ENCODE peak calls at places on chromosomes 5 and 9, in four cellular contexts. R is pancreas, A is right atrium auricular region, O is upper lobe of right lung. Y is an unnamed sample.

GRCh38 chr9:126844085-126844484 is 16.4 kb upstream of the ZBTB34 start:
- DNase-seq in R (no peak), A (no peak), O (no peak), Y (no peak)

GRCh38 chr5:72036951-72037350 is 70.3 kb upstream of the MAP1B start:
- DNase-seq in R (no peak), A (no peak), O (no peak), Y (peak)

GRCh38 chr5:166772770-166773169 is 1518.7 kb upstream of the WWC1 start:
- DNase-seq in R (no peak), A (no peak), O (no peak), Y (no peak)

GRCh38 chr5:173964491-173964890 is 24.5 kb upstream of the C5orf47 start:
- DNase-seq in R (no peak), A (no peak), O (no peak), Y (no peak)

GRCh38 chr5:35938518-35939227 is at the start of gene CAPSL:
- DNase-seq in R (peak), A (no peak), O (no peak), Y (peak)

GRCh38 chr5:40518511-40518917 is 161.2 kb upstream of the PTGER4 start:
- DNase-seq in R (peak), A (no peak), O (no peak), Y (peak)

GRCh38 chr5:179624841-179625271 is 1.4 kb upstream of the HNRNPH1 start:
- DNase-seq in R (no peak), A (no peak), O (peak), Y (no peak)

GRCh38 chr9:108534741-108535140 is 321.0 kb downstream of the ACTL7B start:
- DNase-seq in R (no peak), A (no peak), O (no peak), Y (peak)

GRCh38 chr5:170691623-170692022 is 91.9 kb upstream of the GABRP start:
- DNase-seq in R (no peak), A (no peak), O (no peak), Y (no peak)

GRCh38 chr5:76809141-76809540 is 9.7 kb upstream of the F2RL1 start:
- DNase-seq in R (no peak), A (no peak), O (peak), Y (no peak)

GRCh38 chr9:36161187-36161586 is 8.0 kb upstream of the CCIN start:
- DNase-seq in R (no peak), A (no peak), O (no peak), Y (no peak)

GRCh38 chr9:83598487-83598886 is 24.5 kb upstream of the IDNK start:
- DNase-seq in R (no peak), A (no peak), O (no peak), Y (no peak)

GRCh38 chr9:109329274-109330258 is 8.7 kb upstream of the EPB41L4B start:
- DNase-seq in R (peak), A (peak), O (peak), Y (peak)

GRCh38 chr9:73151653-73152382 is at the start of gene ANXA1:
- DNase-seq in R (no peak), A (no peak), O (no peak), Y (peak)

GRCh38 chr9:21556581-21557427 is 74.7 kb upstream of the IFNE start:
- DNase-seq in R (no peak), A (no peak), O (no peak), Y (no peak)

GRCh38 chr9:79129865-79130480 is 441.8 kb upstream of the TLE4 start:
- DNase-seq in R (peak), A (no peak), O (no peak), Y (no peak)

GRCh38 chr5:64506567-64507321 is 929 bp downstream of the RGS7BP start:
- DNase-seq in R (no peak), A (no peak), O (no peak), Y (no peak)

GRCh38 chr5:32712463-32713395 is 1.6 kb downstream of the NPR3 start:
- DNase-seq in R (no peak), A (no peak), O (no peak), Y (no peak)

GRCh38 chr5:140424135-140424534 is 22.5 kb downstream of the ANKHD1 start:
- DNase-seq in R (no peak), A (no peak), O (no peak), Y (no peak)

GRCh38 chr5:157113007-157113406 is 4.2 kb upstream of the HAVCR2 start:
- DNase-seq in R (no peak), A (no peak), O (no peak), Y (no peak)

GRCh38 chr5:76391014-76391413 is 12.1 kb upstream of the IQGAP2 start:
- DNase-seq in R (no peak), A (no peak), O (no peak), Y (no peak)

GRCh38 chr5:43315697-43316096 is 2.5 kb upstream of the HMGCS1 start:
- DNase-seq in R (no peak), A (no peak), O (no peak), Y (no peak)

GRCh38 chr9:81646337-81646736 is 43.0 kb downstream of the TLE1 start:
- DNase-seq in R (no peak), A (no peak), O (no peak), Y (no peak)

GRCh38 chr9:6218099-6218502 is 2.5 kb downstream of the IL33 start:
- DNase-seq in R (no peak), A (no peak), O (no peak), Y (no peak)

GRCh38 chr9:120117081-120117480 is 462.9 kb downstream of the CDK5RAP2 start:
- DNase-seq in R (no peak), A (no peak), O (no peak), Y (no peak)

GRCh38 chr9:34612788-34613390 is 992 bp upstream of the RPP25L start:
- DNase-seq in R (peak), A (peak), O (peak), Y (no peak)

GRCh38 chr5:148477429-148477828 is 93.7 kb downstream of the FBXO38 start:
- DNase-seq in R (no peak), A (no peak), O (no peak), Y (no peak)

GRCh38 chr9:120926397-120926928 is at the start of gene TRAF1:
- DNase-seq in R (no peak), A (no peak), O (no peak), Y (no peak)

GRCh38 chr9:122119166-122119521 is 26.0 kb upstream of the TTLL11 start:
- DNase-seq in R (no peak), A (no peak), O (no peak), Y (no peak)

GRCh38 chr5:157918811-157919742 is 60.1 kb upstream of the CLINT1 start:
- DNase-seq in R (no peak), A (no peak), O (peak), Y (no peak)

GRCh38 chr5:13865317-13865716 is 79.2 kb downstream of the DNAH5 start:
- DNase-seq in R (no peak), A (no peak), O (no peak), Y (no peak)

GRCh38 chr5:51573835-51574234 is 190.6 kb downstream of the ISL1 start:
- DNase-seq in R (no peak), A (no peak), O (no peak), Y (no peak)
- H3K27ac ChIP-seq in R (no peak), A (no peak), O (no peak), Y (no peak)

GRCh38 chr5:59275170-59275536 is 618.4 kb downstream of the PDE4D start:
- DNase-seq in R (no peak), A (no peak), O (no peak), Y (no peak)
- H3K27ac ChIP-seq in R (peak), A (peak), O (peak), Y (peak)

GRCh38 chr9:124854161-124854560 is 901 bp downstream of the WDR38 start:
- DNase-seq in R (no peak), A (no peak), O (no peak), Y (no peak)

GRCh38 chr9:124854822-124855221 is 1.6 kb downstream of the WDR38 start:
- DNase-seq in R (no peak), A (no peak), O (no peak), Y (no peak)

GRCh38 chr9:124852121-124852828 is 985 bp upstream of the WDR38 start:
- DNase-seq in R (no peak), A (no peak), O (no peak), Y (no peak)

GRCh38 chr9:124852829-124853531 is at the start of gene WDR38:
- DNase-seq in R (peak), A (no peak), O (peak), Y (no peak)

GRCh38 chr9:124853605-124854143 is 414 bp downstream of the WDR38 start:
- DNase-seq in R (no peak), A (no peak), O (no peak), Y (no peak)
- H3K27ac ChIP-seq in R (no peak), A (peak), O (no peak), Y (no peak)

DNA sequence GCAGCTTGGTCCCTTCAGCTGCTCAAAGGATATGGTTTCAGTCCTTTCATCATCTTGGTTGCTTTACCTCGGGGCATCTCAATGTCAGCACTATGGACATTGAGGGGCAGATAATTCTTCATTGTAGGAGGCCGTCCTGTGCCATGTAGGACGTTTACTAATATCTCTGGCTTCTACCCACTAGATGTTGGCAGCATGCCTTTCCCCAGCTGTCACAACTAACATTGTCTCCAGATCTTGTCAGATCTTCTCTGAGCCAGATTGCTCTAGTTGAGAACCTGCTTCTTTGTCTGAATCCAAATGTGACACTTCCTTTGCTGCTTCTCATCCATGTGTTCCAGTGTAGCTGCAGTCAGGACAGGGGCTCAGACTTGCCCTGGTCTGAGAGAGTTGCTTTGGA is 10.3 kb downstream of the PTPA start:
- DNase-seq in R (no peak), A (no peak), O (no peak), Y (no peak)
- H3K27ac ChIP-seq in R (no peak), A (no peak), O (no peak), Y (no peak)